ENCODE peak calls at places on chromosomes 16 and 17, in four cellular contexts. V is transverse colon, X is breast epithelium, Z is IMR-90. A is an unnamed sample.

GRCh38 chr16:85689285-85689949 is 663 bp upstream of the GINS2 start:
- DNase-seq in V (no peak), X (no peak), Z (no peak), A (no peak)

GRCh38 chr17:47633996-47634395 is 15.7 kb upstream of the KPNB1 start:
- DNase-seq in V (no peak), X (no peak), Z (no peak), A (no peak)

GRCh38 chr17:8681175-8681949 is 50.8 kb upstream of the MYH10 start:
- DNase-seq in V (no peak), X (no peak), Z (peak), A (no peak)

GRCh38 chr17:62671553-62671952 is 44.1 kb downstream of the MRC2 start:
- DNase-seq in V (peak), X (no peak), Z (no peak), A (no peak)

GRCh38 chr16:4376126-4376819 is 4.6 kb downstream of the VASN start:
- DNase-seq in V (peak), X (peak), Z (peak), A (no peak)

GRCh38 chr16:50861926-50862325 is 120.0 kb downstream of the CYLD start:
- DNase-seq in V (no peak), X (no peak), Z (peak), A (peak)

GRCh38 chr17:14774774-14775173 is 473.9 kb downstream of the HS3ST3B1 start:
- DNase-seq in V (no peak), X (no peak), Z (no peak), A (no peak)

GRCh38 chr16:1964046-1964505 is 550 bp downstream of the RPS2 start:
- DNase-seq in V (no peak), X (no peak), Z (no peak), A (no peak)

GRCh38 chr16:81581107-81581506 is 136.5 kb downstream of the CMIP start:
- DNase-seq in V (peak), X (peak), Z (no peak), A (no peak)

GRCh38 chr17:44078412-44078811 is 7.9 kb downstream of the G6PC3 start:
- DNase-seq in V (no peak), X (no peak), Z (no peak), A (no peak)

GRCh38 chr17:44077595-44077909 is 7.0 kb downstream of the G6PC3 start:
- DNase-seq in V (no peak), X (no peak), Z (no peak), A (no peak)

GRCh38 chr17:44082206-44082605 is 11.7 kb downstream of the G6PC3 start:
- DNase-seq in V (no peak), X (no peak), Z (no peak), A (no peak)

GRCh38 chr17:44081681-44082080 is 11.1 kb downstream of the G6PC3 start:
- DNase-seq in V (no peak), X (no peak), Z (no peak), A (no peak)

GRCh38 chr17:44079877-44080821 is 9.6 kb downstream of the G6PC3 start:
- DNase-seq in V (no peak), X (no peak), Z (no peak), A (no peak)
- TF ChIP-seq POLR2A in V (no peak), X (no peak), Z (no peak), A (no peak)

GRCh38 chr16:56645838-56646237 is 5.8 kb upstream of the MT1B start:
- DNase-seq in V (no peak), X (no peak), Z (peak), A (no peak)

GRCh38 chr16:56641166-56641565 is 2.7 kb downstream of the MT1A start:
- DNase-seq in V (no peak), X (no peak), Z (no peak), A (no peak)

GRCh38 chr16:56645311-56645710 is 6.4 kb upstream of the MT1B start:
- DNase-seq in V (no peak), X (no peak), Z (no peak), A (no peak)

GRCh38 chr16:56643833-56644232 is 5.4 kb downstream of the MT1A start:
- DNase-seq in V (no peak), X (no peak), Z (no peak), A (no peak)

GRCh38 chr16:56643080-56643778 is 4.8 kb downstream of the MT1A start:
- DNase-seq in V (peak), X (peak), Z (no peak), A (peak)
- TF ChIP-seq POLR2A in V (peak), X (no peak), Z (no peak), A (no peak)

GRCh38 chr16:508884-509736 is 18.4 kb upstream of the CAPN15 start:
- DNase-seq in V (peak), X (no peak), Z (peak), A (no peak)
- TF ChIP-seq POLR2A in V (no peak), X (no peak), Z (no peak), A (no peak)

GRCh38 chr17:76270127-76270592 is 5.0 kb downstream of the UBALD2 start:
- DNase-seq in V (no peak), X (no peak), Z (no peak), A (no peak)

GRCh38 chr17:76272541-76273434 is 7.6 kb downstream of the UBALD2 start:
- DNase-seq in V (no peak), X (no peak), Z (no peak), A (no peak)

GRCh38 chr17:76268991-76269981 is 4.1 kb downstream of the UBALD2 start:
- DNase-seq in V (no peak), X (no peak), Z (no peak), A (no peak)

GRCh38 chr17:76271669-76272540 is 6.8 kb downstream of the UBALD2 start:
- DNase-seq in V (peak), X (no peak), Z (no peak), A (no peak)

DNA sequence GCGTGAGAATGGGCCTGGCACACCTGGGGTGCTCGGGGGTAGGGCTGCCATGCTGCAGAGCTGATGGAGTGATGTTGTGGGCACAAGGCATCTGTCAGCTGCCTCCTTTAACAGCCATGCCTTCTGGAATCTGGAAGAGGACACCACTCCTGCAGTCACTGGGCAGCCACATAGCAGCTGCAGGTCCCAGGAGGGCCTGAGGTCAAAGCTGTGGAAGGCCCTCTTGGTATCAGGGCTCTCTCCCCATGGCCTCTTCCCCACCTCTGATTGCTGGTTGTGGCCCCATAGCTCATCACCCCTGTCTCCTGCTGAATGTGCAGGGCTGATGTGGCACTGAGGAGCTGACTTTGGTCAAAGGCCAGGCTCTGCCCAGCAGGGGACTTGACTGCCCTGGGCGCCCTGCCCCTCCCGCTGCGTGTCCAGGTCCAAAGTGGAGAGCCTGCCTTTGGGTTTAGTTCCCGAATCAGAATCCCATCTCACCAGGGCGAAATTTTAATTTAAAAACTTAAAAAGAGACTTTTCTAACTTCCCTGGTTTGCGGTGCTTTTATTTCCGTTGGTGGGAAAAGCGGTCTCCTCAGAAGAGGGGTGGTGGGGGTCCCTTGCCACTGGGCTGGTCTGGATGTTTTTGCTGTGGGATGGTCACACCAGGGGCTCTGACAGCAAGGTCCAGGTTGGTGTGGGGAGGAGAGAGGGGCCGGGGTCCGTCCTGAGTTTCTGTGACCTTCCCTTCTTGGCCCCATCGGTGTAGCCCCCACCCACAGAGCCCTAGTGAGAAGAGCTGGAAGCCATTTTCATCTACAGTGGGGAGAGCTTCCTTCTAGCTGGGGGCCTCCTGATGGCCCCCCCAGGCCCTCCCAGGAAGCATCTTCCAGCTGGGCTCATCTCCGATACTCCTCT is 5.9 kb downstream of the UBALD2 start:
- DNase-seq in V (no peak), X (no peak), Z (no peak), A (no peak)
- TF ChIP-seq POLR2A in V (peak), X (no peak), Z (peak), A (no peak)

DNA sequence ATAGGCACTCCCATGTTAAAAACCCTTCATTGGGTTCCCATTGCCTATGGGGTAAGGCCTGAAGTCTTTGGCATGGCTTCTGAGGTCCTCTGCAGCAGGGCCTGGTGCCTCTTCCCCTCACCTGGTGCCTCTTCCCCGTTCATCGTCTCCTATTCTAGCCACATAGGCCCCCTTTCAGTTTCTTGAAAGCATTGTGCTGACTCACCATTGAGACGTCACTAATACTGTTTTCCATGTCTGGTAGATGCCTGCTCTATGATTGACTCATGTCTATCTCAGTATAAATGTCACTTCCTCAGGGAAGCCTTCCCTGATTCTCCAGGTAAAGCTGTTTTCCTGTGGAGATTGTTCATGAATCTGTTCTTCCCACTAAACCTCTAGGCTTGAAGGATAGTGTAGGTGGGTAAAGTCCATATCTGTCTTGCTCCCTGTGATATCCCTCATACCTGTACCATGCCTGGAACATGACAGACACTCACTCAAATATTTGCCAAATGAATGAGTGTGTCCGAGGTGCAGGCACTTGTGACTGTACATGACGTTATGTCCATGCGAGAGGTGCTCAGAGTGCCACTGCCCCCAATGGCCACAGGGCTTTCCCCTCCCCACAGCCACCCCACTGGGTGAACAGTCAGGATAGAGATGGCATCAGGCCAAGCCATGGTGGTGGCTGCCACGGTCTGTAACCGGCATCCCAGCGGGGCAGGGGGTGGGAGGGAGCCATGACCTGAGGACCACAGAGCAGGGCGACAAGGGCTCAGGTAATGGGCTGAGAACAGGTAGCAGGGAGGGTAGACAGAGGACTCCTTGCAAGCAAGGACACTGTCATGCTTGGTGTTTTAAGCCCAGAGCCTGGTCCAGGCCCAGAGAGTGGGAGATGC is 85.2 kb upstream of the FAM20A start:
- DNase-seq in V (no peak), X (no peak), Z (no peak), A (no peak)
- TF ChIP-seq POLR2A in V (no peak), X (no peak), Z (no peak), A (no peak)

GRCh38 chr16:90047714-90048346 is 28.6 kb upstream of the DBNDD1 start:
- DNase-seq in V (no peak), X (no peak), Z (no peak), A (no peak)

GRCh38 chr16:90048347-90048722 is 28.8 kb downstream of the PRDM7 start:
- DNase-seq in V (no peak), X (no peak), Z (no peak), A (no peak)

GRCh38 chr16:90048737-90049330 is 28.3 kb downstream of the PRDM7 start:
- DNase-seq in V (no peak), X (no peak), Z (no peak), A (no peak)

GRCh38 chr16:90046122-90046970 is 27.1 kb upstream of the DBNDD1 start:
- DNase-seq in V (no peak), X (peak), Z (no peak), A (no peak)

GRCh38 chr16:90046971-90047713 is 27.9 kb upstream of the DBNDD1 start:
- DNase-seq in V (peak), X (no peak), Z (peak), A (no peak)
- TF ChIP-seq POLR2A in V (no peak), X (no peak), Z (no peak), A (no peak)

DNA sequence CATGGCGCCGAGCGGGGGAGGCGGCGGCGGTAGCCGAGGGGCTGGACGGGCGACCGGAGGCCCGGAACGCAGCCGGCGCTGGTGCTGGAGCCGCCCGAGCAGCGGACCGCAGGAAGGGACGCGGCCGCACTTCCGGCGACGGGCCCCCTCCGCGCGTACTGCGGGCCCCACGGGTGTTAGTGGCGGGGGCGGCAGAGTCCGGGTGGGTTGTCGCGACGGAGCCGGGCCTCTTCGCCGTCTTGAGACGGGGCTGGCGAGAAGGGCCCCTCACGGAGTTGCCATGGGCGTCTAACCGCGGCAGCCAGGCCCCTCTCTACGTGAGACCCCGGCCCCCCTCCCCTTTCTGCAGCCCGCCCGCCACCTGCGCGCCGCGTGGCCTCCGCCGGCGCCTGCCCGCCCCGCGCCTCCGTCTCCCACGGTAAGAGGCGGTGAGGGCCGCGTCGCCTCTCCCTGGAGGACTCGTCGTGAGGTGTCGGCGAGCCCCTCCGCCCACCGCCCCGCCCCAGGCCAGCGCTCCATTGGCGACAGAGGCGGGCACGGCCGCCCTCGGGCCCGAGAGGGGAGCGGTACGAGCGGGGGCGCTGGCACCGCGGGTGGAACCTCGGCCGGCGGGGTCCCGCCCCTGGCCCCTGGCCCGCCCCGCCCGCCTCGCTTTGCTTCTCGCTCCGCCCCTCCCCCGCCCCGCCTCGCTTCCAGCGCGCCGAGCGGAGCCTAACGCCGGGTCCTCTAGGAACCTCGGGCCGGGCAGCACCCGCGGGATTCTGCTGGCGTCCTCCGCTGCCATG is at the start of the genes VPS9D1 and ZNF276:
- DNase-seq in V (peak), X (peak), Z (peak), A (peak)
- TF ChIP-seq POLR2A in V (peak), X (no peak), Z (peak), A (peak)